ENCODE peak calls at places on chromosomes 4 and X, in ten cellular contexts. F is central memory CD4-positive, alpha-beta T cell; Y is NCI-H1092 treated with DMSO at 0.1 percent for 48 hours; K is PC-9; Q is H9; E is upper lobe of right lung; X is left cardiac atrium; G is BJ; R is colonic mucosa; V is cardiac muscle cell. Z is an unnamed sample.

GRCh38 chr4:145130788-145131398 is 32.8 kb downstream of the ABCE1 start:
- DNase-seq in F (no peak), Y (no peak), K (no peak), Q (no peak), E (no peak), X (no peak), G (peak), R (no peak), V (peak), Z (no peak)

GRCh38 chr4:139392797-139393196 is 61.1 kb upstream of the RAB33B start:
- DNase-seq in F (no peak), Y (no peak), K (no peak), Q (no peak), E (no peak), X (no peak), G (no peak), R (no peak), V (no peak), Z (no peak)

GRCh38 chr4:109560687-109561452 is 824 bp downstream of the MCUB start:
- DNase-seq in F (peak), Y (peak), K (peak), Q (peak), E (no peak), X (peak), G (no peak), R (peak), V (peak), Z (peak)

GRCh38 chr4:184807797-184808718 is 17.7 kb downstream of the ACSL1 start:
- DNase-seq in F (no peak), Y (peak), K (peak), Q (peak), E (no peak), X (no peak), G (no peak), R (no peak), V (peak), Z (no peak)

GRCh38 chrX:50941638-50942037 is 31.1 kb downstream of the BMP15 start:
- DNase-seq in F (no peak), Y (no peak), K (no peak), Q (peak), E (no peak), X (no peak), G (no peak), R (peak), V (peak), Z (peak)

GRCh38 chr4:44700427-44700826 is 22.2 kb downstream of the GUF1 start:
- DNase-seq in F (no peak), Y (no peak), K (no peak), Q (no peak), E (no peak), X (no peak), G (no peak), R (no peak), V (no peak), Z (no peak)

GRCh38 chr4:188611143-188611542 is 471.9 kb downstream of the TRIML1 start:
- DNase-seq in F (no peak), Y (no peak), K (no peak), Q (no peak), E (no peak), X (no peak), G (no peak), R (no peak), V (no peak), Z (no peak)

GRCh38 chrX:15854080-15854655 is 445 bp downstream of the AP1S2 start:
- DNase-seq in F (peak), Y (peak), K (peak), Q (peak), E (peak), X (peak), G (no peak), R (peak), V (peak), Z (peak)

GRCh38 chr4:85776091-85776490 is 301.1 kb downstream of the ARHGAP24 start:
- DNase-seq in F (no peak), Y (no peak), K (no peak), Q (no peak), E (no peak), X (no peak), G (no peak), R (no peak), V (no peak), Z (no peak)

GRCh38 chr4:52935317-52935716 is 73.2 kb downstream of the RASL11B start:
- DNase-seq in F (no peak), Y (no peak), K (peak), Q (no peak), E (no peak), X (no peak), G (no peak), R (no peak), V (no peak), Z (no peak)

GRCh38 chr4:55866290-55866907 is 13.0 kb downstream of the EXOC1 start:
- DNase-seq in F (peak), Y (no peak), K (peak), Q (no peak), E (no peak), X (no peak), G (peak), R (no peak), V (peak), Z (no peak)

GRCh38 chr4:1474126-1475090 is 68.2 kb upstream of the NKX1-1 start:
- DNase-seq in F (no peak), Y (no peak), K (no peak), Q (no peak), E (peak), X (peak), G (no peak), R (no peak), V (no peak), Z (no peak)

GRCh38 chr4:138070816-138071215 is 171.3 kb downstream of the SLC7A11 start:
- DNase-seq in F (no peak), Y (no peak), K (no peak), Q (no peak), E (no peak), X (no peak), G (no peak), R (no peak), V (no peak), Z (no peak)

GRCh38 chr4:150130953-150131352 is 52.7 kb downstream of the DCLK2 start:
- DNase-seq in F (no peak), Y (no peak), K (no peak), Q (no peak), E (no peak), X (no peak), G (no peak), R (no peak), V (peak), Z (no peak)

GRCh38 chrX:135213200-135213844 is 38.5 kb upstream of the ETDA start:
- DNase-seq in F (no peak), Y (no peak), K (no peak), Q (no peak), E (no peak), X (no peak), G (no peak), R (no peak), V (no peak), Z (no peak)

GRCh38 chrX:120522820-120523219 is 37.9 kb downstream of the CUL4B start:
- DNase-seq in F (no peak), Y (no peak), K (no peak), Q (no peak), E (no peak), X (no peak), G (no peak), R (no peak), V (no peak), Z (no peak)

GRCh38 chrX:3346436-3347329 is at the start of gene MXRA5:
- DNase-seq in F (no peak), Y (no peak), K (no peak), Q (peak), E (no peak), X (no peak), G (no peak), R (no peak), V (peak), Z (no peak)

GRCh38 chrX:12441376-12442128 is 303.3 kb downstream of the FRMPD4 start:
- DNase-seq in F (no peak), Y (no peak), K (no peak), Q (no peak), E (no peak), X (no peak), G (peak), R (no peak), V (peak), Z (no peak)

GRCh38 chrX:117871796-117872195 is 244.8 kb downstream of the KLHL13 start:
- DNase-seq in F (no peak), Y (no peak), K (no peak), Q (no peak), E (no peak), X (no peak), G (no peak), R (no peak), V (no peak), Z (no peak)

GRCh38 chr4:41880840-41881831 is 54.1 kb upstream of the TMEM33 start:
- DNase-seq in F (no peak), Y (peak), K (no peak), Q (peak), E (no peak), X (no peak), G (no peak), R (no peak), V (no peak), Z (no peak)

GRCh38 chr4:73127839-73128448 is 58.4 kb upstream of the COX18 start:
- DNase-seq in F (peak), Y (no peak), K (no peak), Q (no peak), E (no peak), X (no peak), G (no peak), R (no peak), V (peak), Z (no peak)

GRCh38 chrX:102085706-102086105 is 39.8 kb upstream of the TCEAL2 start:
- DNase-seq in F (no peak), Y (no peak), K (no peak), Q (no peak), E (no peak), X (no peak), G (no peak), R (no peak), V (no peak), Z (no peak)

GRCh38 chr4:117777721-117778120 is 256.6 kb upstream of the NDST3 start:
- DNase-seq in F (no peak), Y (no peak), K (no peak), Q (no peak), E (no peak), X (no peak), G (no peak), R (no peak), V (no peak), Z (no peak)

GRCh38 chr4:134687646-134688628 is 486.3 kb upstream of the PABPC4L start:
- DNase-seq in F (no peak), Y (no peak), K (no peak), Q (no peak), E (no peak), X (no peak), G (no peak), R (no peak), V (no peak), Z (no peak)

GRCh38 chr4:40325406-40326019 is 9.6 kb upstream of the CHRNA9 start:
- DNase-seq in F (peak), Y (peak), K (peak), Q (no peak), E (no peak), X (peak), G (no peak), R (peak), V (peak), Z (peak)

GRCh38 chr4:181293014-181293413 is 950.2 kb upstream of the TENM3 start:
- DNase-seq in F (no peak), Y (no peak), K (no peak), Q (no peak), E (no peak), X (no peak), G (no peak), R (no peak), V (no peak), Z (no peak)

GRCh38 chr4:6019316-6020263 is 1.4 kb upstream of the C4orf50 start:
- DNase-seq in F (no peak), Y (peak), K (no peak), Q (peak), E (no peak), X (no peak), G (no peak), R (peak), V (peak), Z (no peak)

GRCh38 chr4:150199056-150199455 is 120.8 kb downstream of the DCLK2 start:
- DNase-seq in F (no peak), Y (no peak), K (no peak), Q (no peak), E (no peak), X (no peak), G (no peak), R (no peak), V (no peak), Z (no peak)

GRCh38 chrX:17595456-17596035 is 141.7 kb upstream of the SCML1 start:
- DNase-seq in F (no peak), Y (no peak), K (peak), Q (no peak), E (no peak), X (no peak), G (peak), R (no peak), V (peak), Z (no peak)

GRCh38 chrX:68114573-68115199 is 318.6 kb downstream of the OPHN1 start:
- DNase-seq in F (no peak), Y (no peak), K (no peak), Q (no peak), E (no peak), X (no peak), G (no peak), R (peak), V (peak), Z (no peak)

GRCh38 chr4:155964016-155964891 is 10.6 kb upstream of the CTSO start:
- DNase-seq in F (no peak), Y (no peak), K (no peak), Q (no peak), E (no peak), X (peak), G (no peak), R (no peak), V (no peak), Z (no peak)

GRCh38 chrX:102712216-102712966 is at the start of gene GPRASP2:
- DNase-seq in F (peak), Y (peak), K (no peak), Q (peak), E (peak), X (peak), G (no peak), R (peak), V (peak), Z (peak)

GRCh38 chr4:20868108-20868507 is 167.8 kb downstream of the PACRGL start:
- DNase-seq in F (no peak), Y (no peak), K (no peak), Q (no peak), E (no peak), X (no peak), G (no peak), R (no peak), V (no peak), Z (no peak)

GRCh38 chrX:16436348-16437188 is 213.4 kb upstream of the S100G start:
- DNase-seq in F (peak), Y (peak), K (peak), Q (peak), E (peak), X (peak), G (no peak), R (peak), V (peak), Z (peak)

GRCh38 chr4:72312032-72312650 is 256.9 kb downstream of the ADAMTS3 start:
- DNase-seq in F (no peak), Y (no peak), K (peak), Q (peak), E (no peak), X (peak), G (peak), R (peak), V (peak), Z (no peak)

GRCh38 chr4:2339458-2340271 is 77.8 kb upstream of the MXD4 start:
- DNase-seq in F (no peak), Y (no peak), K (no peak), Q (peak), E (peak), X (no peak), G (no peak), R (peak), V (no peak), Z (no peak)

GRCh38 chr4:19224820-19225219 is 1026.9 kb upstream of the SLIT2 start:
- DNase-seq in F (no peak), Y (peak), K (peak), Q (no peak), E (no peak), X (no peak), G (no peak), R (no peak), V (peak), Z (no peak)

GRCh38 chr4:115154826-115155225 is 41.4 kb upstream of the NDST4 start:
- DNase-seq in F (no peak), Y (peak), K (no peak), Q (no peak), E (no peak), X (no peak), G (peak), R (no peak), V (no peak), Z (no peak)

Z was measured in immature natural killer cell.